ENCODE peak calls at places on chromosomes 16 and 17, in four cellular contexts. F is IMR-90, N is H1, G is mesenchymal stem cell. M is an unnamed sample.

GRCh38 chr16:12677472-12677871 is 126.2 kb downstream of the CPPED1 start:
- DNase-seq in G (no peak), N (no peak), F (no peak), M (no peak)

GRCh38 chr17:83183951-83184506 is 104.6 kb downstream of the METRNL start:
- DNase-seq in F (no peak), G (no peak), N (no peak), M (no peak)

GRCh38 chr17:57502696-57503307 is 242.3 kb downstream of the CCDC182 start:
- DNase-seq in F (no peak), N (no peak), G (no peak), M (no peak)

GRCh38 chr16:70331588-70332358 is 14.9 kb upstream of the DDX19A start:
- DNase-seq in G (peak; percentile 16), F (no peak), N (no peak), M (no peak)

GRCh38 chr17:5584971-5585794 is 874 bp upstream of the NLRP1 start:
- DNase-seq in G (peak; percentile 80), N (no peak), F (peak; percentile 89), M (no peak)

GRCh38 chr16:63684116-63684515 is 1437.7 kb downstream of the CDH11 start:
- DNase-seq in F (no peak), G (no peak), N (no peak), M (no peak)

GRCh38 chr16:30982548-30983288 is 2.3 kb upstream of the HSD3B7 start:
- DNase-seq in G (no peak), F (no peak), N (no peak), M (no peak)

GRCh38 chr17:44267818-44268490 is at the start of gene SLC4A1:
- DNase-seq in N (no peak), G (no peak), F (no peak), M (no peak)

GRCh38 chr16:1323296-1324239 is 9.9 kb upstream of the BAIAP3 start:
- DNase-seq in G (no peak), F (no peak), N (no peak), M (no peak)

GRCh38 chr17:82196273-82196672 is 16.4 kb downstream of the CCDC57 start:
- DNase-seq in N (no peak), F (no peak), G (no peak), M (no peak)

GRCh38 chr17:3956558-3956957 is 7.7 kb downstream of the ATP2A3 start:
- DNase-seq in F (no peak), G (no peak), N (no peak), M (no peak)

GRCh38 chr16:55175389-55175788 is 148.6 kb upstream of the IRX6 start:
- DNase-seq in G (no peak), N (no peak), F (no peak), M (no peak)

GRCh38 chr17:14321980-14322776 is 21.3 kb downstream of the HS3ST3B1 start:
- DNase-seq in G (no peak), F (no peak), N (no peak), M (no peak)

GRCh38 chr17:71447644-71448043 is 673.2 kb upstream of the SOX9 start:
- DNase-seq in N (no peak), F (no peak), G (no peak), M (no peak)

GRCh38 chr16:2179576-2179975 is 16.8 kb downstream of the CASKIN1 start:
- DNase-seq in G (no peak), N (no peak), F (no peak), M (no peak)

GRCh38 chr16:86396918-86397317 is 113.4 kb upstream of the FOXF1 start:
- DNase-seq in G (peak; percentile 96), N (no peak), F (peak; percentile 95), M (no peak)

GRCh38 chr16:29784901-29785500 is 5.5 kb upstream of the KIF22 start:
- DNase-seq in N (peak; percentile 70), G (peak; percentile 77), F (peak; percentile 22), M (peak; percentile 48)

GRCh38 chr16:55647798-55648197 is 8.0 kb upstream of the SLC6A2 start:
- DNase-seq in N (no peak), F (no peak), G (no peak), M (no peak)

GRCh38 chr16:31386157-31386984 is 6.8 kb upstream of the ITGAD start:
- DNase-seq in N (no peak), F (peak; percentile 72), G (peak; percentile 1), M (no peak)

GRCh38 chr17:32910769-32911168 is 17.2 kb upstream of the TMEM98 start:
- DNase-seq in G (no peak), F (no peak), N (no peak), M (no peak)

GRCh38 chr17:76844846-76845245 is 23.4 kb upstream of the MGAT5B start:
- DNase-seq in G (no peak), F (no peak), N (no peak), M (no peak)

GRCh38 chr16:74942977-74943918 is 41.7 kb downstream of the WDR59 start:
- DNase-seq in N (no peak), F (no peak), G (no peak), M (no peak)

GRCh38 chr17:31216053-31216751 is 80.8 kb downstream of the OMG start:
- DNase-seq in G (peak; percentile 64), F (peak; percentile 92), N (no peak), M (peak; percentile 12)

GRCh38 chr17:76543482-76544122 is 3.8 kb downstream of the PRCD start:
- DNase-seq in F (no peak), G (no peak), N (no peak), M (no peak)

GRCh38 chr16:86286991-86287640 is 223.2 kb upstream of the FOXF1 start:
- DNase-seq in F (no peak), G (peak; percentile 53), N (peak; percentile 33), M (no peak)

GRCh38 chr17:45171338-45172231 is 9.9 kb downstream of the HEXIM2 start:
- DNase-seq in G (no peak), F (no peak), N (no peak), M (no peak)

GRCh38 chr16:4911831-4912422 is 25.0 kb downstream of the PPL start:
- DNase-seq in G (no peak), N (no peak), F (peak; percentile 33), M (no peak)

GRCh38 chr17:60258313-60258712 is 108.5 kb downstream of the CA4 start:
- DNase-seq in F (no peak), N (no peak), G (no peak), M (no peak)

GRCh38 chr17:56835259-56835575 is 1.3 kb downstream of the DGKE start:
- DNase-seq in G (no peak), N (no peak), F (peak; percentile 21), M (no peak)

GRCh38 chr17:18921485-18921884 is 30.5 kb upstream of the SLC5A10 start:
- DNase-seq in G (no peak), F (no peak), N (no peak), M (no peak)

GRCh38 chr17:57810740-57811632 is 38.9 kb downstream of the MRPS23 start:
- DNase-seq in N (no peak), F (peak; percentile 4), G (no peak), M (no peak)

GRCh38 chr17:66625321-66625767 is 209.6 kb upstream of the CACNG5 start:
- DNase-seq in N (no peak), F (peak; percentile 49), G (peak; percentile 56), M (peak; percentile 14)

GRCh38 chr17:69492410-69493071 is 78.0 kb downstream of the MAP2K6 start:
- DNase-seq in N (peak; percentile 44), F (peak; percentile 88), G (peak; percentile 78), M (no peak)

GRCh38 chr17:76879691-76880090 is 11.5 kb downstream of the MGAT5B start:
- DNase-seq in N (no peak), G (no peak), F (peak; percentile 14), M (no peak)

GRCh38 chr16:89455692-89456091 is 34.7 kb downstream of the ANKRD11 start:
- DNase-seq in F (no peak), N (no peak), G (no peak), M (no peak)

DNA sequence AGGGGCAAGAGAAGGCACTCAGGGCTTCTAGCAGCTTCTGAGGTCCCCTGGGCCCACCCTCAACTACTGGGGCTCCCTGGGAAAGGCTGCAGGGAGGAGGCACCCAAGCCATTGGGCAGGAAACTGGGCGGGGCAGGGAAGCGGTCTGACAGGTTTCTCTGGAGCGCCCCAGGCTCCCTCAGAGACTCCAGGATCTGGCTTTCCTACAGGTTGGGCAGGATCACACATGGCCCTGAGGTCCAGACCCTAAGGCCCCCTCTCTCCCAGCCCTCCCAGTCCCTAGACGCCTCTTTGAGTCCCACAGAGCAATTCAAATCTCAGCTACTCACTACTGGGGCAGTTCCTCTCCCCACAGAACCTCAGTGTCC is 14.3 kb downstream of the JUP start:
- DNase-seq in N (no peak), G (no peak), F (no peak), M (no peak)
- H3K4ac ChIP-seq in N (peak overlapping the region; percentile 54), G (no peak overlapping the region), F (peak overlapping the region; percentile 91), M (no peak overlapping the region)

GRCh38 chr16:50809561-50809960 is 67.7 kb downstream of the CYLD start:
- DNase-seq in G (no peak), N (no peak), F (no peak), M (no peak)
- H3K4me3 ChIP-seq in G (no peak overlapping the region), N (no peak overlapping the region), F (no peak overlapping the region), M (no peak overlapping the region)

DNA sequence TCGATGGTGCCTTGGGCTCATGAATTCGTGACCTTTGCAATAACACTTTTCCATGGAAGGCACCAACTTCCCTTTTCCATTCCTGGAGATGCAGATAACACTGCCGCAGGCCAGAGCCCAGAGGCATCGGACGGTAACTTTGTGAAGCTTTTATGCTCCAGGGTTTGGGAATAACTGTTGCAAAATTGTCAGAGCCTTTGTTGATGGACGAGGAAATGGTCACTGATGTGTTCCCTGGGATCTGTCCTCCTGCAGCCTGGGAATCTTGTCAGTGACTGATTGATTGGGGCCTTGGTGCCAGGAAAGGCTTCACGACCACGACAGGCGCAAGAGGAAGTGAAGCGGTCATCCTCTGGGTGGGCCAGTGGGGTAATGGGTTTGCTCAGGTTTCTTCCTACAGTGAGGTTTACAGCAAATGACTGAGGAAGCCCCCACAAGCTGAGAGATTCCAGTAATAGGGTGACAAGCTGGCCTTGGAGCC is 37.4 kb downstream of the PGS1 start:
- DNase-seq in F (peak; percentile 11), G (peak; percentile 67), N (no peak), M (no peak)
- H3K14ac ChIP-seq in F (no peak overlapping the region), G (peak overlapping the region; percentile 63), N (no peak overlapping the region), M (no peak overlapping the region)

GRCh38 chr16:84600343-84601229 is 17.3 kb downstream of the COTL1 start:
- DNase-seq in G (peak; percentile 57), F (peak; percentile 43), N (no peak), M (no peak)
- H3K4ac ChIP-seq in G (no peak overlapping the region), F (peak overlapping the region; percentile 83), N (no peak overlapping the region), M (no peak overlapping the region)

GRCh38 chr17:47895856-47896671 is at the start of gene SP2:
- DNase-seq in F (peak; percentile 100), G (peak; percentile 100), N (peak; percentile 100), M (peak; percentile 100)

GRCh38 chr17:47896672-47897490 is 845 bp downstream of the SP2 start:
- DNase-seq in G (peak; percentile 27), N (no peak), F (peak; percentile 7), M (no peak)

GRCh38 chr17:47897561-47897960 is 1.5 kb downstream of the SP2 start:
- DNase-seq in N (no peak), G (no peak), F (no peak), M (no peak)

GRCh38 chr17:47894498-47895253 is 1.4 kb upstream of the SP2 start:
- DNase-seq in N (no peak), G (no peak), F (no peak), M (no peak)

GRCh38 chr17:47895254-47895855 is 681 bp upstream of the SP2 start:
- DNase-seq in G (no peak), N (no peak), F (peak; percentile 17), M (no peak)
- H3K4me3 ChIP-seq in G (peak overlapping the region; percentile 88), N (peak overlapping the region; percentile 87), F (peak overlapping the region; percentile 67), M (peak overlapping the region; percentile 85)

M was measured in neuronal stem cell.